ENCODE peak calls at places on chromosomes 12 and 14, in eight cellular contexts. One of them, this sample, is unnamed.
A peak's percentile ranks its signal among the peaks of the same experiment; 100 is the strongest.

GRCh38 chr14:101255765-101256125 is 305.6 kb upstream of the DIO3 start:
- DNase-seq in cardiac muscle cell: no peak
- DNase-seq in A549: no peak
- DNase-seq in lower lobe of right lung: no peak
- DNase-seq in H9: peak; percentile 22
- DNase-seq in OCI-LY7: no peak
- DNase-seq in adipocyte: no peak
- DNase-seq in PC-3: no peak
- DNase-seq in this sample: no peak

GRCh38 chr12:62730649-62731377 is 204.1 kb downstream of the PPM1H start:
- DNase-seq in cardiac muscle cell: peak; percentile 69
- DNase-seq in A549: peak; percentile 79
- DNase-seq in lower lobe of right lung: no peak
- DNase-seq in H9: no peak
- DNase-seq in OCI-LY7: no peak
- DNase-seq in adipocyte: peak; percentile 91
- DNase-seq in PC-3: peak; percentile 38
- DNase-seq in this sample: no peak

GRCh38 chr14:101276309-101277091 is 284.8 kb upstream of the DIO3 start:
- DNase-seq in cardiac muscle cell: no peak
- DNase-seq in A549: no peak
- DNase-seq in lower lobe of right lung: no peak
- DNase-seq in H9: no peak
- DNase-seq in OCI-LY7: no peak
- DNase-seq in adipocyte: no peak
- DNase-seq in PC-3: peak; percentile 92
- DNase-seq in this sample: no peak

GRCh38 chr12:17361224-17361623 is 728.8 kb downstream of the RERGL start:
- DNase-seq in cardiac muscle cell: no peak
- DNase-seq in A549: no peak
- DNase-seq in lower lobe of right lung: no peak
- DNase-seq in H9: no peak
- DNase-seq in OCI-LY7: no peak
- DNase-seq in adipocyte: no peak
- DNase-seq in PC-3: peak; percentile 18
- DNase-seq in this sample: no peak

GRCh38 chr14:37474191-37474590 is 120.9 kb downstream of the FOXA1 start:
- DNase-seq in cardiac muscle cell: no peak
- DNase-seq in A549: no peak
- DNase-seq in lower lobe of right lung: no peak
- DNase-seq in H9: no peak
- DNase-seq in OCI-LY7: no peak
- DNase-seq in adipocyte: no peak
- DNase-seq in PC-3: no peak
- DNase-seq in this sample: no peak

GRCh38 chr14:100901391-100902183 is 1.9 kb downstream of the RTL1 start:
- DNase-seq in cardiac muscle cell: no peak
- DNase-seq in A549: no peak
- DNase-seq in lower lobe of right lung: peak; percentile 38
- DNase-seq in H9: no peak
- DNase-seq in OCI-LY7: no peak
- DNase-seq in adipocyte: no peak
- DNase-seq in PC-3: no peak
- DNase-seq in this sample: no peak

GRCh38 chr12:82366182-82366581 is 7.9 kb downstream of the METTL25 start:
- DNase-seq in cardiac muscle cell: no peak
- DNase-seq in A549: no peak
- DNase-seq in lower lobe of right lung: no peak
- DNase-seq in H9: no peak
- DNase-seq in OCI-LY7: no peak
- DNase-seq in adipocyte: peak; percentile 52
- DNase-seq in PC-3: no peak
- DNase-seq in this sample: no peak

GRCh38 chr14:99728981-99729451 is 44.9 kb downstream of the CYP46A1 start:
- DNase-seq in cardiac muscle cell: no peak
- DNase-seq in A549: no peak
- DNase-seq in lower lobe of right lung: peak; percentile 41
- DNase-seq in H9: no peak
- DNase-seq in OCI-LY7: no peak
- DNase-seq in adipocyte: no peak
- DNase-seq in PC-3: no peak
- DNase-seq in this sample: peak; percentile 1

GRCh38 chr14:84806627-84807026 is 723.3 kb upstream of the FLRT2 start:
- DNase-seq in cardiac muscle cell: peak; percentile 47
- DNase-seq in A549: no peak
- DNase-seq in lower lobe of right lung: no peak
- DNase-seq in H9: no peak
- DNase-seq in OCI-LY7: no peak
- DNase-seq in adipocyte: no peak
- DNase-seq in PC-3: peak; percentile 32
- DNase-seq in this sample: no peak

GRCh38 chr12:93683410-93683809 is 6.2 kb downstream of the CRADD start:
- DNase-seq in cardiac muscle cell: no peak
- DNase-seq in A549: no peak
- DNase-seq in lower lobe of right lung: no peak
- DNase-seq in H9: peak; percentile 62
- DNase-seq in OCI-LY7: no peak
- DNase-seq in adipocyte: no peak
- DNase-seq in PC-3: no peak
- DNase-seq in this sample: no peak

GRCh38 chr12:230925-231671 is 17.1 kb upstream of the SLC6A12 start:
- DNase-seq in cardiac muscle cell: no peak
- DNase-seq in A549: no peak
- DNase-seq in lower lobe of right lung: no peak
- DNase-seq in H9: peak; percentile 30
- DNase-seq in OCI-LY7: no peak
- DNase-seq in adipocyte: no peak
- DNase-seq in PC-3: no peak
- DNase-seq in this sample: peak; percentile 35

GRCh38 chr12:22262309-22262708 is 72.2 kb downstream of the ST8SIA1 start:
- DNase-seq in cardiac muscle cell: no peak
- DNase-seq in A549: peak; percentile 12
- DNase-seq in lower lobe of right lung: no peak
- DNase-seq in H9: peak; percentile 51
- DNase-seq in OCI-LY7: no peak
- DNase-seq in adipocyte: no peak
- DNase-seq in PC-3: no peak
- DNase-seq in this sample: peak; percentile 51

GRCh38 chr12:95248604-95249355 is 31.2 kb downstream of the VEZT start:
- DNase-seq in cardiac muscle cell: peak; percentile 62
- DNase-seq in A549: no peak
- DNase-seq in lower lobe of right lung: no peak
- DNase-seq in H9: no peak
- DNase-seq in OCI-LY7: no peak
- DNase-seq in adipocyte: peak; percentile 91
- DNase-seq in PC-3: no peak
- DNase-seq in this sample: peak; percentile 5

GRCh38 chr12:82040987-82041743 is 282.0 kb upstream of the PPFIA2 start:
- DNase-seq in cardiac muscle cell: no peak
- DNase-seq in A549: no peak
- DNase-seq in lower lobe of right lung: no peak
- DNase-seq in H9: no peak
- DNase-seq in OCI-LY7: no peak
- DNase-seq in adipocyte: no peak
- DNase-seq in PC-3: no peak
- DNase-seq in this sample: no peak

GRCh38 chr14:78848234-78848820 is 678.2 kb downstream of the NRXN3 start:
- DNase-seq in cardiac muscle cell: peak; percentile 39
- DNase-seq in A549: peak; percentile 54
- DNase-seq in lower lobe of right lung: no peak
- DNase-seq in H9: peak; percentile 68
- DNase-seq in OCI-LY7: peak; percentile 54
- DNase-seq in adipocyte: peak; percentile 51
- DNase-seq in PC-3: peak; percentile 62
- DNase-seq in this sample: peak; percentile 81

GRCh38 chr12:6996040-6996441 is 22.2 kb downstream of the LPCAT3 start:
- DNase-seq in cardiac muscle cell: peak; percentile 56
- DNase-seq in A549: no peak
- DNase-seq in lower lobe of right lung: no peak
- DNase-seq in H9: no peak
- DNase-seq in OCI-LY7: no peak
- DNase-seq in adipocyte: peak; percentile 69
- DNase-seq in PC-3: peak; percentile 14
- DNase-seq in this sample: peak; percentile 11

GRCh38 chr12:84507914-84508313 is 404.7 kb downstream of the SLC6A15 start:
- DNase-seq in cardiac muscle cell: peak; percentile 6
- DNase-seq in A549: no peak
- DNase-seq in lower lobe of right lung: no peak
- DNase-seq in H9: no peak
- DNase-seq in OCI-LY7: no peak
- DNase-seq in adipocyte: no peak
- DNase-seq in PC-3: no peak
- DNase-seq in this sample: no peak

GRCh38 chr14:91731986-91732385 is at the start of gene CATSPERB:
- DNase-seq in cardiac muscle cell: no peak
- DNase-seq in A549: no peak
- DNase-seq in lower lobe of right lung: no peak
- DNase-seq in H9: no peak
- DNase-seq in OCI-LY7: no peak
- DNase-seq in adipocyte: no peak
- DNase-seq in PC-3: no peak
- DNase-seq in this sample: no peak

GRCh38 chr14:91731018-91731417 is 868 bp downstream of the CATSPERB start:
- DNase-seq in cardiac muscle cell: no peak
- DNase-seq in A549: no peak
- DNase-seq in lower lobe of right lung: no peak
- DNase-seq in H9: no peak
- DNase-seq in OCI-LY7: no peak
- DNase-seq in adipocyte: no peak
- DNase-seq in PC-3: peak; percentile 35
- DNase-seq in this sample: no peak

GRCh38 chr14:91729756-91730155 is 2.1 kb downstream of the CATSPERB start:
- DNase-seq in cardiac muscle cell: no peak
- DNase-seq in A549: no peak
- DNase-seq in lower lobe of right lung: no peak
- DNase-seq in H9: no peak
- DNase-seq in OCI-LY7: no peak
- DNase-seq in adipocyte: no peak
- DNase-seq in PC-3: no peak
- DNase-seq in this sample: no peak

GRCh38 chr14:91732859-91733477 is 1.1 kb upstream of the CATSPERB start:
- DNase-seq in cardiac muscle cell: no peak
- DNase-seq in A549: peak; percentile 22
- DNase-seq in lower lobe of right lung: no peak
- DNase-seq in H9: no peak
- DNase-seq in OCI-LY7: no peak
- DNase-seq in adipocyte: no peak
- DNase-seq in PC-3: peak; percentile 14
- DNase-seq in this sample: no peak

GRCh38 chr14:91732439-91732838 is 553 bp upstream of the CATSPERB start:
- DNase-seq in cardiac muscle cell: no peak
- DNase-seq in A549: no peak
- DNase-seq in lower lobe of right lung: no peak
- DNase-seq in H9: no peak
- DNase-seq in OCI-LY7: no peak
- DNase-seq in adipocyte: no peak
- DNase-seq in PC-3: no peak
- DNase-seq in this sample: no peak
- H3K9me3 ChIP-seq in cardiac muscle cell: no peaks in the 10 kb centered on the region
- H3K9me3 ChIP-seq in A549: no peaks in the 10 kb centered on the region
- H3K9me3 ChIP-seq in lower lobe of right lung: no peaks in the 10 kb centered on the region
- H3K9me3 ChIP-seq in H9: no peaks in the 10 kb centered on the region
- H3K9me3 ChIP-seq in OCI-LY7: no peaks in the 10 kb centered on the region
- H3K9me3 ChIP-seq in adipocyte: no peaks in the 10 kb centered on the region
- H3K9me3 ChIP-seq in PC-3: no peaks in the 10 kb centered on the region
- H3K9me3 ChIP-seq in this sample: no peaks in the 10 kb centered on the region

GRCh38 chr12:38118632-38119031 is 197.9 kb upstream of the ALG10B start:
- DNase-seq in cardiac muscle cell: no peak
- DNase-seq in A549: no peak
- DNase-seq in lower lobe of right lung: no peak
- DNase-seq in H9: no peak
- DNase-seq in OCI-LY7: no peak
- DNase-seq in adipocyte: no peak
- DNase-seq in PC-3: no peak
- DNase-seq in this sample: no peak

GRCh38 chr12:38120438-38120837 is 196.1 kb upstream of the ALG10B start:
- DNase-seq in cardiac muscle cell: no peak
- DNase-seq in A549: no peak
- DNase-seq in lower lobe of right lung: no peak
- DNase-seq in H9: no peak
- DNase-seq in OCI-LY7: no peak
- DNase-seq in adipocyte: no peak
- DNase-seq in PC-3: no peak
- DNase-seq in this sample: no peak

GRCh38 chr12:38124247-38125012 is 192.1 kb upstream of the ALG10B start:
- DNase-seq in cardiac muscle cell: no peak
- DNase-seq in A549: peak; percentile 88
- DNase-seq in lower lobe of right lung: no peak
- DNase-seq in H9: no peak
- DNase-seq in OCI-LY7: no peak
- DNase-seq in adipocyte: no peak
- DNase-seq in PC-3: peak; percentile 13
- DNase-seq in this sample: no peak

DNA sequence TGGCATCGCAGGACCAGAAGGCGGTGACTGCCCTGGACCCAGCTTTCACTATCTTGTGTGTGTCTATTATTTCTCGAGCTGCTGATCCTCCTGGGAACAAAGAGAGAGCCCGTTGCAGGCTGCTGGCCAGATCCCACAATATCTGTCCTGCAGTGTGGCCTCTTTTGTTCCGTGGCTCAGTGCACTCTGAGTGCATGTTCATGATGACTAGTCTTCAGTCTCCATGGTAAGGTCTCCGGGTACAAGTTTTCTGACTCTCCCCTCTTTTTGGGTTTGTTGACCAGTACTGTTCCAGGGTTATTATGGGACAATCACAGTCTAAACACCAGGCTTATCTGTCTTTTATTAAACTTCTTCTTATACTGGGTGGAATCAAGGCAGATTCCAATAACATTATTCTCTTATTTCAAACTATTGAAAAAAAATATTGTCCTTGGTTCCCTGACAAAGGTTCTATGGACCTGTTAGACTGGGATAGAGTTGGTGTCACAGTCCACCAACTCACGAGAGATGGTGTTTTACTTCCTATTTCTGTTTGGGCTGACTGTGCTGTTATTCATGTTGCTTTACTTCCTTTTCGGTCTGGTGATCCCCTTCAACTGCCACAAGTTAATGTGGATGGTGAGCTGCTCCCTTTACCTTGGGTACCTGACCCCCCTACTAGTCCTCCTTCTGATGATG is 192.9 kb upstream of the ALG10B start:
- DNase-seq in cardiac muscle cell: no peak
- DNase-seq in A549: no peak
- DNase-seq in lower lobe of right lung: no peak
- DNase-seq in H9: no peak
- DNase-seq in OCI-LY7: peak; percentile 5
- DNase-seq in adipocyte: no peak
- DNase-seq in PC-3: no peak
- DNase-seq in this sample: no peak
- H3K9me3 ChIP-seq in cardiac muscle cell: no peaks in the 10 kb centered on the region
- H3K9me3 ChIP-seq in A549: peaks cover 2% of the 10 kb centered on the region
- H3K9me3 ChIP-seq in lower lobe of right lung: no peaks in the 10 kb centered on the region
- H3K9me3 ChIP-seq in H9: peaks cover 81% of the 10 kb centered on the region
- H3K9me3 ChIP-seq in OCI-LY7: no peaks in the 10 kb centered on the region
- H3K9me3 ChIP-seq in adipocyte: peaks cover 10% of the 10 kb centered on the region
- H3K9me3 ChIP-seq in PC-3: no peaks in the 10 kb centered on the region
- H3K9me3 ChIP-seq in this sample: peaks cover 10% of the 10 kb centered on the region

GRCh38 chr12:9700606-9700956 is 31.1 kb downstream of the CLEC2D start:
- DNase-seq in cardiac muscle cell: no peak
- DNase-seq in A549: no peak
- DNase-seq in lower lobe of right lung: no peak
- DNase-seq in H9: no peak
- DNase-seq in OCI-LY7: no peak
- DNase-seq in adipocyte: no peak
- DNase-seq in PC-3: no peak
- DNase-seq in this sample: no peak
- H3K9me3 ChIP-seq in cardiac muscle cell: no peaks in the 10 kb centered on the region
- H3K9me3 ChIP-seq in A549: peaks cover 9% of the 10 kb centered on the region
- H3K9me3 ChIP-seq in lower lobe of right lung: no peaks in the 10 kb centered on the region
- H3K9me3 ChIP-seq in H9: peaks cover 5% of the 10 kb centered on the region
- H3K9me3 ChIP-seq in OCI-LY7: peaks cover 14% of the 10 kb centered on the region
- H3K9me3 ChIP-seq in adipocyte: no peaks in the 10 kb centered on the region
- H3K9me3 ChIP-seq in PC-3: no peaks in the 10 kb centered on the region
- H3K9me3 ChIP-seq in this sample: no peaks in the 10 kb centered on the region

GRCh38 chr14:63542231-63542999 is 762 bp downstream of the PPP2R5E start:
- DNase-seq in cardiac muscle cell: peak; percentile 11
- DNase-seq in A549: no peak
- DNase-seq in lower lobe of right lung: peak; percentile 62
- DNase-seq in H9: peak; percentile 39
- DNase-seq in OCI-LY7: peak; percentile 13
- DNase-seq in adipocyte: peak; percentile 55
- DNase-seq in PC-3: peak; percentile 15
- DNase-seq in this sample: peak; percentile 73
- H3K9me3 ChIP-seq in cardiac muscle cell: no peaks in the 10 kb centered on the region
- H3K9me3 ChIP-seq in A549: no peaks in the 10 kb centered on the region
- H3K9me3 ChIP-seq in lower lobe of right lung: no peaks in the 10 kb centered on the region
- H3K9me3 ChIP-seq in H9: no peaks in the 10 kb centered on the region
- H3K9me3 ChIP-seq in OCI-LY7: no peaks in the 10 kb centered on the region
- H3K9me3 ChIP-seq in adipocyte: no peaks in the 10 kb centered on the region
- H3K9me3 ChIP-seq in PC-3: no peaks in the 10 kb centered on the region
- H3K9me3 ChIP-seq in this sample: no peaks in the 10 kb centered on the region